ENCODE peak calls at places on chromosomes 13 and 19, in six cellular contexts. R, W, O, U, A and J are unnamed samples.
A peak's percentile ranks its signal among the peaks of the same experiment; 100 is the strongest.

GRCh38 chr19:49450405-49450804 is 1.2 kb downstream of the PIH1D1 start:
- DNase-seq in U (no peak), A (no peak), O (no peak), W (no peak), R (no peak), J (no peak)

GRCh38 chr19:9673912-9674668 is 810 bp downstream of the ZNF562 start:
- DNase-seq in A (no peak), R (no peak), O (no peak), U (no peak), W (no peak), J (no peak)

GRCh38 chr13:76723551-76724232 is 162.5 kb downstream of the KCTD12 start:
- DNase-seq in R (peak; percentile 9), O (no peak), A (no peak), W (peak; percentile 38), U (peak; percentile 17), J (peak; percentile 67)

GRCh38 chr19:2444251-2445002 is 12.3 kb downstream of the LMNB2 start:
- DNase-seq in W (no peak), A (no peak), U (no peak), R (no peak), O (no peak), J (no peak)

GRCh38 chr19:2051771-2052704 is 994 bp upstream of the MKNK2 start:
- DNase-seq in U (no peak), O (no peak), R (no peak), W (no peak), A (no peak), J (no peak)

GRCh38 chr19:19022380-19022961 is 10.8 kb downstream of the SUGP2 start:
- DNase-seq in R (no peak), U (no peak), O (no peak), W (no peak), A (no peak), J (no peak)

GRCh38 chr19:48511321-48511731 is 309 bp downstream of the LMTK3 start:
- DNase-seq in W (no peak), R (no peak), A (no peak), O (no peak), U (peak; percentile 44), J (peak; percentile 82)

GRCh38 chr13:37326319-37326718 is 220.9 kb upstream of the CSNK1A1L start:
- DNase-seq in U (no peak), O (no peak), A (no peak), W (no peak), R (no peak), J (no peak)

GRCh38 chr13:110590577-110590976 is 24.8 kb upstream of the NAXD start:
- DNase-seq in W (no peak), U (no peak), R (no peak), A (no peak), O (no peak), J (peak; percentile 63)

GRCh38 chr19:44741258-44741731 is 7.2 kb upstream of the BCL3 start:
- DNase-seq in A (no peak), U (no peak), W (no peak), R (no peak), O (no peak), J (no peak)

GRCh38 chr19:17841371-17841809 is 6.4 kb downstream of the JAK3 start:
- DNase-seq in U (no peak), R (no peak), A (no peak), O (no peak), W (no peak), J (no peak)

GRCh38 chr19:1618157-1619093 is 13.2 kb upstream of the UQCR11 start:
- DNase-seq in W (peak; percentile 47), U (peak; percentile 28), A (peak; percentile 93), O (no peak), R (peak; percentile 72), J (peak; percentile 89)

GRCh38 chr13:99981115-99982020 is at the start of gene ZIC2:
- DNase-seq in R (peak; percentile 79), U (peak; percentile 96), W (no peak), O (no peak), A (no peak), J (peak; percentile 95)

GRCh38 chr19:15467734-15468214 is 3.4 kb upstream of the RASAL3 start:
- DNase-seq in O (no peak), W (no peak), U (no peak), R (no peak), A (no peak), J (no peak)

GRCh38 chr19:5251096-5252065 is 89.2 kb downstream of the PTPRS start:
- DNase-seq in O (no peak), A (no peak), R (peak; percentile 33), W (no peak), U (no peak), J (peak; percentile 66)

GRCh38 chr19:1312732-1313694 is 27.3 kb downstream of the EFNA2 start:
- DNase-seq in W (no peak), O (no peak), R (no peak), U (no peak), A (no peak), J (peak; percentile 78)

GRCh38 chr13:52929826-52930225 is 81.4 kb upstream of the PCDH8 start:
- DNase-seq in R (no peak), A (no peak), O (no peak), W (no peak), U (no peak), J (no peak)